ENCODE peak calls at places on chromosomes 16 and 17, in eight cellular contexts. T is adrenal gland, Q is tibial nerve, C is vagina, V is OCI-LY7, W is left lung, G is astrocyte, H is MM.1S. O is an unnamed sample. For H3K36me3 and H3K4me1, the result is how much of the 10 kb centered on the place peaks cover.

GRCh38 chr17:48294193-48294909 is 135.7 kb downstream of the SKAP1 start:
- DNase-seq in T (no peak), Q (no peak), C (no peak), V (no peak), W (no peak), G (no peak), H (no peak), O (no peak)

GRCh38 chr16:23374721-23375120 is 72.6 kb downstream of the SCNN1B start:
- DNase-seq in T (no peak), Q (no peak), C (no peak), V (no peak), W (peak), G (no peak), H (no peak), O (no peak)

GRCh38 chr17:65278050-65278819 is 141.1 kb downstream of the RGS9 start:
- DNase-seq in T (peak), Q (no peak), C (no peak), V (peak), W (no peak), G (peak), H (no peak), O (peak)

GRCh38 chr17:63542942-63543821 is 7.1 kb upstream of the DCAF7 start:
- DNase-seq in T (no peak), Q (no peak), C (no peak), V (no peak), W (no peak), G (no peak), H (no peak), O (peak)

GRCh38 chr17:35875439-35876139 is 4.6 kb downstream of the CCL5 start:
- DNase-seq in T (peak), Q (no peak), C (no peak), V (no peak), W (no peak), G (no peak), H (peak), O (no peak)

GRCh38 chr16:13171313-13171712 is 269.9 kb downstream of the SHISA9 start:
- DNase-seq in T (no peak), Q (no peak), C (no peak), V (peak), W (no peak), G (no peak), H (no peak), O (no peak)

GRCh38 chr17:46831573-46832305 is 13.2 kb upstream of the WNT3 start:
- DNase-seq in T (no peak), Q (no peak), C (no peak), V (no peak), W (no peak), G (no peak), H (no peak), O (no peak)

GRCh38 chr17:11251561-11252107 is 10.6 kb downstream of the SHISA6 start:
- DNase-seq in T (no peak), Q (no peak), C (no peak), V (no peak), W (no peak), G (no peak), H (no peak), O (no peak)

GRCh38 chr16:57347858-57348257 is 10.7 kb upstream of the CCL22 start:
- DNase-seq in T (no peak), Q (no peak), C (no peak), V (no peak), W (no peak), G (no peak), H (no peak), O (no peak)

GRCh38 chr17:66988069-66988798 is 23.7 kb downstream of the CACNG4 start:
- DNase-seq in T (no peak), Q (no peak), C (no peak), V (no peak), W (no peak), G (no peak), H (no peak), O (no peak)

GRCh38 chr17:78418627-78419026 is 40.2 kb downstream of the PGS1 start:
- DNase-seq in T (no peak), Q (no peak), C (no peak), V (no peak), W (no peak), G (no peak), H (no peak), O (no peak)

GRCh38 chr17:78417531-78417909 is 39.1 kb downstream of the PGS1 start:
- DNase-seq in T (no peak), Q (no peak), C (no peak), V (no peak), W (no peak), G (no peak), H (no peak), O (no peak)

GRCh38 chr17:78415821-78416301 is 37.4 kb downstream of the PGS1 start:
- DNase-seq in T (no peak), Q (no peak), C (no peak), V (no peak), W (no peak), G (no peak), H (no peak), O (no peak)

GRCh38 chr17:78416311-78416711 is 37.9 kb downstream of the PGS1 start:
- DNase-seq in T (peak), Q (no peak), C (no peak), V (no peak), W (no peak), G (peak), H (no peak), O (no peak)

DNA sequence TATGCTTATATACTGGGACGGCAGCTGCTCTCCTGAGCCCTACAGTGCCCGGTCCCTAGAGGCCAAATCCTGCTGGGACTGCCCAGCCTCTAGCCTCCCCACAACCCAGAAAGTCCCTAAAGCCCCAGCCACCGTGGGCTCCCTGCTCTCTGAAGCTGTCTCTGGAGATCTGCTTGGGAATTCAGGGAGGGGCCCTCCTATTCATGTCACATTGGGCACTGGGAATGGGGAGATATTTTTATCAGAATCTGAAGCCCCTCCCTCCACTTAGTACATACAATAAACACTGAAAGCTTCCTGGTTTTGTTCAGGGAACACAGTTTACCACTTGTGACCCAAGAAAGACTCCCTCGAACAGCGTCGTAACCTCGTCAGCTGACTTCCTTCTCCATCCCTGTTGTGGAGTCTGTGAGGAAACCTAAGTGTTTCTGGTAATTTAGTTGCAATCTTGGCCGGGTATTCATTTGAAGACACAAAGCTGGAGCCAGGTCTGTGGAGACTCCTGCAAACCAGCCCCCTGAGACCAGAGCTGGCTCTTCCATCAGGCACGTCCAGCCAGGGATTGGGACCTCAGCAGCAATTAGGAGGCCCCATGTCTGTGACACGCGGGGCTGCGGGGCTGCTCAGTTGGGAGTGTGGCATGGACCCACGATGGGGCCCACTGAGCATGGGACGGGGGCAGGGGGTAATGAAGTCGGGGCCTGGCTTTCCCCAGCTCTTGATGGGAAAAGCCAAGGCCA is 38.5 kb downstream of the PGS1 start:
- DNase-seq in T (peak), Q (no peak), C (no peak), V (no peak), W (peak), G (no peak), H (no peak), O (no peak)
- H3K36me3 ChIP-seq in T (under half), Q (under half), C (under half), V (half or more), W (under half), G (under half), H (under half), O (under half)

GRCh38 chr16:86502856-86503748 is 7.2 kb upstream of the FOXF1 start:
- DNase-seq in T (no peak), Q (no peak), C (no peak), V (no peak), W (no peak), G (no peak), H (no peak), O (no peak)
- H3K4me1 ChIP-seq in T (under half), Q (half or more), C (under half), V (under half), W (under half), G (under half), H (under half), O (under half)

GRCh38 chr17:29682054-29682453 is 59.3 kb upstream of the CORO6 start:
- DNase-seq in T (no peak), Q (no peak), C (no peak), V (peak), W (no peak), G (no peak), H (peak), O (no peak)
- TF ChIP-seq CTCF in T (no peak), Q (no peak), C (no peak), V (peak), W (peak), G (no peak), H (no peak), O (no peak)

DNA sequence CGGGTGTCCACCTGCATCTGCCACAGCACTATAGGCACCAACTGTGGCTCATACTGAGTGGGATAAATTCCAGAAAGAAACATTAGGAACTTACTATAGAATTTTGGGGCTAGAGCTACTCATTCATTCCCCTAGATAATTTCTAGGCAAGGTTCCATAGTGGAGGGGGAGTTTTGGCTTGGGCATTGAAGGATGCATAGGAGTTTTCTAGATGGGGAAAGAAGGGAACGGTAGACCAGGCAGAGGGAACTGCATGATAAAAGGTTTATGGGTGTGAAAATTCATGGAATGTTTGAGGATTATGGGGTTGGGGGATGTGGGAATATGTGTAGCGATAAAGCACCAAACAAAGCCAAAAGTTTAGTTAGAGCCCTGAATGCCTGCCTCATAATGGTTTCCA is 35.5 kb downstream of the IL4R start:
- DNase-seq in T (no peak), Q (no peak), C (no peak), V (no peak), W (no peak), G (no peak), H (no peak), O (no peak)
- H3K36me3 ChIP-seq in T (under half), Q (under half), C (under half), V (half or more), W (under half), G (under half), H (under half), O (under half)